ENCODE peak calls at places on chromosomes 11 and 22, in five cellular contexts. L is IMR-90, Q is H9, N is neuronal stem cell, M is H1. E is an unnamed sample.

GRCh38 chr11:61781585-61781984 is 10.8 kb downstream of the TMEM258 start:
- DNase-seq in N (no peak), M (no peak), L (no peak), Q (no peak), E (no peak)

GRCh38 chr11:64340671-64341335 is 799 bp downstream of the CCDC88B start:
- DNase-seq in M (peak; percentile 100), L (no peak), N (peak; percentile 62), Q (peak; percentile 93), E (no peak)

GRCh38 chr11:125516266-125516665 is 20.2 kb upstream of the FEZ1 start:
- DNase-seq in N (no peak), Q (no peak), L (no peak), M (no peak), E (no peak)

GRCh38 chr11:85805387-85805786 is 5.6 kb downstream of the SYTL2 start:
- DNase-seq in M (no peak), N (no peak), Q (no peak), L (peak; percentile 49), E (no peak)

GRCh38 chr11:16986434-16987204 is 27.6 kb downstream of the PLEKHA7 start:
- DNase-seq in Q (peak; percentile 48), N (no peak), M (no peak), L (no peak), E (no peak)

GRCh38 chr11:65946655-65947054 is 1.4 kb downstream of the TSGA10IP start:
- DNase-seq in L (no peak), Q (no peak), N (no peak), M (peak; percentile 47), E (no peak)

GRCh38 chr11:86228967-86229330 is 15.6 kb upstream of the EED start:
- DNase-seq in M (no peak), L (no peak), N (no peak), Q (no peak), E (no peak)

GRCh38 chr22:44460287-44461082 is 37.5 kb downstream of the RTL6 start:
- DNase-seq in Q (no peak), L (no peak), N (no peak), M (no peak), E (no peak)

GRCh38 chr11:103798456-103798855 is 238.0 kb upstream of the DDI1 start:
- DNase-seq in N (no peak), Q (no peak), M (no peak), L (peak; percentile 35), E (no peak)

GRCh38 chr11:16047073-16047472 is 309.3 kb downstream of the SOX6 start:
- DNase-seq in L (no peak), Q (no peak), N (no peak), M (no peak), E (no peak)

GRCh38 chr22:38782402-38783094 is 11.4 kb downstream of the DNAL4 start:
- DNase-seq in M (no peak), N (no peak), Q (no peak), L (peak; percentile 38), E (no peak)

GRCh38 chr11:86671386-86672006 is 920 bp downstream of the ME3 start:
- DNase-seq in L (no peak), Q (peak; percentile 37), M (peak; percentile 66), N (no peak), E (no peak)

GRCh38 chr22:29630180-29630498 is 26.7 kb downstream of the NF2 start:
- DNase-seq in L (no peak), M (no peak), Q (no peak), N (no peak), E (no peak)

GRCh38 chr22:29633514-29634312 is 30.3 kb downstream of the NF2 start:
- DNase-seq in L (peak; percentile 26), M (no peak), Q (no peak), N (no peak), E (no peak)

GRCh38 chr22:29630987-29631386 is 27.6 kb downstream of the NF2 start:
- DNase-seq in L (no peak), Q (no peak), N (no peak), M (no peak), E (no peak)

GRCh38 chr22:29631725-29632124 is 28.3 kb downstream of the NF2 start:
- DNase-seq in N (no peak), M (no peak), L (no peak), Q (no peak), E (no peak)

DNA sequence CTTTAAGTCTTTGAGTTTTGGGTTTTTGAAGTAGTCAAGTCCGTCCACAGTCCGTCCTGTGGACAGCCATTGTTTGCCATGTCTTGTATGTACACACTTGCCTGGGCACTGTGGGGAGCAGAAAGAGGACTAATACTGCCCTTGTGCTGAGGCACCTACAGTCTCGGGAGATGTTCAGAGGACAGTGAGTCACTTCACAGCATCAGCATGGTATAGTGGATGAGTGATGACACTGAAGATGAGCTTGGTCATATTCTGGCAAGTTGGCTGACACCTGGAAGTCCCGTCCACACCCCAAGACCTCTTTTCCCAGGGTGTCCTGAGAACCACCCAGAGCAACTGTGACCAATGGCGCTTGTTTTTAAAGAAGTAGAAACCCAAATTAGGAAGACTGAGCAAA is 29.2 kb downstream of the NF2 start:
- DNase-seq in L (no peak), M (no peak), N (no peak), Q (no peak), E (no peak)
- H3K23ac ChIP-seq in L (peak overlapping the region; percentile 8), M (no peak overlapping the region), N (no peak overlapping the region), Q (no peak overlapping the region), E (no peak overlapping the region)

GRCh38 chr11:120105576-120105975 is 32.3 kb downstream of the TRIM29 start:
- DNase-seq in M (no peak), Q (no peak), L (no peak), N (no peak), E (no peak)
- H3K23ac ChIP-seq in M (no peak overlapping the region), Q (no peak overlapping the region), L (no peak overlapping the region), N (no peak overlapping the region), E (no peak overlapping the region)

DNA sequence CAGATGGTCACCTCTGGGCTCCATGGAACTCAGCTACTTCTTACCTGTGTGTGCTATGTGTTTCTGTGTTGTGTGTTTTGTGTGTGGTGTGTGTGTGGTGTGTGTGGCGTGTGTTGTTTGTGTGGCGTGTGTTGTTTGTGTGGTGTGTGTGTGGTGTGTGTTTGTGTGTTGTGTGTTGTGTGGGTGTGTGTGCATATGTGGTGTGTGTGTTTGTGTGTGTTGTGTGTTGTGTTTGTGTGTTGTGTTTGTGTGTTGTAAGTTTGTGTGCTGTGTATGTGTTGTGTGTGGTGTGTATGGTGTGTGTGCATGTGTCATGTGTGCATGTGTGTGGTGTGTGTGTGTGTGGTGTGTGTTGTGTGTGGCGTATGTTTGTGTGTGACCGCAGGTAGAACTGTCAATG is 3.8 kb upstream of the WNT7B start:
- DNase-seq in Q (no peak), L (no peak), M (no peak), N (no peak), E (peak; percentile 11)
- H3K23ac ChIP-seq in Q (no peak overlapping the region), L (no peak overlapping the region), M (no peak overlapping the region), N (no peak overlapping the region), E (no peak overlapping the region)

DNA sequence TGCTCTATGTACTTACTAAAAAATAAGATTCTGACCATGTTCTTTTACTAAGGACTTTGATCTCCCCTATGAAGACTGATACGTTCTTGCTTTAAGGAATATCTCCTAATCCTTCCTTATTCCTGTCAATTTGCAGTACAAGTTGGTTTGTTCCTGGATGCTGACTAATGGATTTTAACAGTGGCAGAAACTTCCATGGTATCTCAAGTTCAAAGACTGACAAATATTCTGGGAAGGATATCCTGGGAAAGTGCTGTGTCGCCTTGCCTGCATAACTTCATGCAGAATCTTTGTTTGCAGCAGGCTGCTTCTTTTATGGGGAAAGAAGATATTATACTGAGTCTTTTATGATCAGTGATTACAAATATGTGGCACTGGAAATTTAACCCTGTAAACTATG is 8.4 kb upstream of the OR52J3 start:
- DNase-seq in Q (no peak), M (no peak), L (no peak), N (no peak), E (no peak)
- H3K23ac ChIP-seq in Q (no peak overlapping the region), M (no peak overlapping the region), L (no peak overlapping the region), N (no peak overlapping the region), E (no peak overlapping the region)

DNA sequence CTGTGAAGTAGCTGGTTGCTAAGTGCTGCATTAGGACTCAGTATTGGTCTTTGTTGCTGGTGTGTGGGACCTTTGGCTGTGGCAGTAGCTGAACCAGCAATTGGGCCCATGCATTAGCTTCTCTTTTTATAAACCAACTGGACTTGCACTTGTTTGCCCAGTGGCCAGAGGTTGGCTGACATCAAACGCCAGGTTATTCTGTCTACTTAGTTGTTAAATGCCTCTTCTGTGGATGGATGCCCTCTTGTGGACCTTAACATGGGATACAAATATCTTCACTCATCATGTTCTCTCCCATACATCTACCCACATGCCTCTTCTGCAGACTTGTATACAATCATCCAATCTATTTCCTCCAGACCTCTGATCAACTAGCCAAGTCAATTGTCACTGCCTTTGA is 26.4 kb upstream of the ARHGAP20 start:
- DNase-seq in L (no peak), Q (no peak), M (no peak), N (no peak), E (no peak)
- H3K23ac ChIP-seq in L (no peak overlapping the region), Q (no peak overlapping the region), M (no peak overlapping the region), N (no peak overlapping the region), E (no peak overlapping the region)

GRCh38 chr22:23302171-23303002 is 122.1 kb downstream of the BCR start:
- DNase-seq in M (no peak), Q (no peak), L (no peak), N (no peak), E (peak; percentile 16)

GRCh38 chr22:23305922-23306374 is 125.6 kb downstream of the BCR start:
- DNase-seq in Q (no peak), L (peak; percentile 81), N (no peak), M (no peak), E (peak; percentile 97)

GRCh38 chr22:23305321-23305910 is 125.1 kb downstream of the BCR start:
- DNase-seq in L (peak; percentile 80), M (no peak), N (no peak), Q (no peak), E (peak; percentile 82)

GRCh38 chr22:23306438-23306921 is 126.2 kb downstream of the BCR start:
- DNase-seq in L (peak; percentile 74), N (no peak), Q (no peak), M (no peak), E (peak; percentile 96)

GRCh38 chr22:23306926-23307325 is 126.6 kb downstream of the BCR start:
- DNase-seq in M (no peak), Q (no peak), N (no peak), L (no peak), E (no peak)
- H3K23ac ChIP-seq in M (no peak overlapping the region), Q (no peak overlapping the region), N (no peak overlapping the region), L (no peak overlapping the region), E (no peak overlapping the region)

DNA sequence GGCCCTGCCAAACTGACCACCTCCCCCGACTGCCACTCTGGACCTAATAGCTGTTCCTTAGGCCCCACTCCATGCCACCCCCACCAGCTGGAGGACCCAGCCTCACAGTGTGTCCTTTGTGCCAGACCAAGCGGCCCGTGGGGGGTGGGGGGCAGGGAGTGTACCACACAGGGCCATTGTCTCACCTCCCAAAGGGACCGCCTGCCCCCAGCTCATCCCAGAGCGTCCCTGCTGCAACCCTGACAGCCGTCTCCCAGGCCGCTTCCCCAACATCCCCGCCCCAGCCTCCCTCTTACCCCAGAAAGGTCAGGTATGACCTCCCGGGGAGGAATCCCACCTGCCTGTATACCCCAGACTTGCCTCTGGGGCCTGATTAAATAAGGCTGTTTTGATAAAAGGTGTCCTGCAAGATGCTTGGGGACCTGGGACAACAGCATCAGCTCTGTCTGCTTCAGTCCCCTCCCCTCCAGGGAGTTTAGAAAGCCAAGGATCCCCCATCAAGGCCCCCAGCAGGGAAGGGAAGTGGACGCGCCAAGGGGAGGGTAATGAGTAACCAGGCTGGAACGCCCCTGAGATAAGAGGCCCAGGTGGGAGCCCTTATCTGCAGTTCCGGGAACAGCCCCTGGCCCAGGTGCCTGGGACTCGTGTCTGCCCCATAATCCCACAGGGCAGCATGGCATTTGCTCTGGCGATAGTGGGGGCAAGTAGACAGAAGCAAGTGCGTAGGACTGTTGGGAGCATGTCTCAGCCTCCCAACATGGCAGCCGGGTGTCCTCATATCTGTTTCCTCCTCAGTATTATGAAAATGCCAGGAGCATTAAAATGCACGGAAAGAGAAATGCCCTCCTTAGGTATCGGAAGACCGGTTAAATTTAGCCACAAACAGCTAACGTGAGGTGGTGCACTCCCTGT is 9.0 kb downstream of the CDC42EP1 start:
- DNase-seq in N (no peak), L (no peak), M (no peak), Q (peak; percentile 81), E (no peak)
- H3K23ac ChIP-seq in N (peak overlapping the region; percentile 58), L (no peak overlapping the region), M (no peak overlapping the region), Q (no peak overlapping the region), E (no peak overlapping the region)

E was measured in mesenchymal stem cell.